ENCODE peak calls at places on chromosomes 3 and 15, in ten cellular contexts. J, H, Q, E, L, Y, C, W, A and T are unnamed samples.

GRCh38 chr3:54830658-54831057 is 97.2 kb downstream of the LRTM1 start:
- DNase-seq in J (no peak), H (peak), Q (peak), E (no peak), L (peak), Y (no peak), C (no peak), W (no peak), A (no peak), T (no peak)

GRCh38 chr15:64566629-64567427 is 106.5 kb downstream of the ZNF609 start:
- DNase-seq in J (no peak), H (no peak), Q (no peak), E (no peak), L (no peak), Y (no peak), C (no peak), W (no peak), A (no peak), T (no peak)

GRCh38 chr3:64353256-64353655 is 128.0 kb upstream of the PRICKLE2 start:
- DNase-seq in J (no peak), H (no peak), Q (no peak), E (no peak), L (no peak), Y (peak), C (no peak), W (peak), A (no peak), T (no peak)

GRCh38 chr15:65330934-65331645 is 26.6 kb downstream of the RNU5B-1 start:
- DNase-seq in J (no peak), H (no peak), Q (no peak), E (no peak), L (no peak), Y (no peak), C (no peak), W (no peak), A (no peak), T (no peak)

GRCh38 chr15:80875568-80875967 is 96.4 kb downstream of the CEMIP start:
- DNase-seq in J (no peak), H (no peak), Q (no peak), E (no peak), L (no peak), Y (no peak), C (no peak), W (no peak), A (no peak), T (peak)

GRCh38 chr3:45617430-45618080 is 23.0 kb downstream of the LIMD1 start:
- DNase-seq in J (no peak), H (no peak), Q (no peak), E (no peak), L (no peak), Y (no peak), C (no peak), W (no peak), A (no peak), T (no peak)

GRCh38 chr3:134374791-134375541 is 719 bp upstream of the AMOTL2 start:
- DNase-seq in J (no peak), H (peak), Q (peak), E (no peak), L (no peak), Y (peak), C (no peak), W (no peak), A (peak), T (peak)

GRCh38 chr3:107629556-107629955 is 106.8 kb downstream of the BBX start:
- DNase-seq in J (no peak), H (no peak), Q (no peak), E (no peak), L (no peak), Y (no peak), C (no peak), W (no peak), A (no peak), T (no peak)

GRCh38 chr3:38586546-38587520 is 62.7 kb downstream of the SCN5A start:
- DNase-seq in J (no peak), H (no peak), Q (no peak), E (no peak), L (no peak), Y (no peak), C (no peak), W (no peak), A (no peak), T (no peak)

GRCh38 chr3:53938645-53939044 is 47.0 kb upstream of the SELENOK start:
- DNase-seq in J (peak), H (no peak), Q (peak), E (peak), L (peak), Y (peak), C (no peak), W (peak), A (peak), T (no peak)

GRCh38 chr3:185961675-185962232 is 23.9 kb upstream of the TRA2B start:
- DNase-seq in J (no peak), H (no peak), Q (no peak), E (no peak), L (no peak), Y (no peak), C (no peak), W (no peak), A (no peak), T (no peak)

GRCh38 chr3:185024966-185025365 is 127.9 kb downstream of the C3orf70 start:
- DNase-seq in J (no peak), H (no peak), Q (no peak), E (no peak), L (no peak), Y (no peak), C (no peak), W (no peak), A (no peak), T (no peak)

GRCh38 chr3:11803977-11804903 is 42.4 kb downstream of the TAMM41 start:
- DNase-seq in J (no peak), H (no peak), Q (peak), E (no peak), L (peak), Y (peak), C (no peak), W (peak), A (peak), T (no peak)

GRCh38 chr3:185896565-185896964 is 41.2 kb downstream of the TRA2B start:
- DNase-seq in J (no peak), H (no peak), Q (no peak), E (no peak), L (no peak), Y (no peak), C (no peak), W (no peak), A (no peak), T (no peak)

GRCh38 chr3:10373686-10374261 is 52.9 kb upstream of the SEC13 start:
- DNase-seq in J (no peak), H (no peak), Q (peak), E (no peak), L (no peak), Y (peak), C (no peak), W (no peak), A (no peak), T (no peak)

GRCh38 chr15:31272558-31273257 is 53.9 kb upstream of the KLF13 start:
- DNase-seq in J (no peak), H (no peak), Q (no peak), E (no peak), L (peak), Y (no peak), C (no peak), W (no peak), A (no peak), T (no peak)

GRCh38 chr3:14630404-14631100 is 21.0 kb upstream of the CCDC174 start:
- DNase-seq in J (no peak), H (no peak), Q (no peak), E (no peak), L (no peak), Y (no peak), C (no peak), W (no peak), A (no peak), T (no peak)

GRCh38 chr3:176286456-176287115 is 910.7 kb downstream of the TBL1XR1 start:
- DNase-seq in J (no peak), H (no peak), Q (no peak), E (no peak), L (no peak), Y (no peak), C (no peak), W (no peak), A (no peak), T (no peak)

GRCh38 chr15:55784284-55784683 is 41.3 kb upstream of the PRTG start:
- DNase-seq in J (no peak), H (no peak), Q (no peak), E (no peak), L (no peak), Y (no peak), C (no peak), W (no peak), A (no peak), T (no peak)

GRCh38 chr15:65076486-65077290 is at the start of gene KBTBD13:
- DNase-seq in J (no peak), H (no peak), Q (no peak), E (no peak), L (no peak), Y (no peak), C (no peak), W (no peak), A (no peak), T (no peak)

GRCh38 chr15:65952425-65953053 is 83.2 kb downstream of the RAB11A start:
- DNase-seq in J (no peak), H (peak), Q (peak), E (no peak), L (no peak), Y (peak), C (no peak), W (no peak), A (no peak), T (peak)

GRCh38 chr3:150035400-150035799 is 64.7 kb upstream of the PFN2 start:
- DNase-seq in J (no peak), H (no peak), Q (no peak), E (no peak), L (no peak), Y (no peak), C (no peak), W (no peak), A (no peak), T (no peak)

GRCh38 chr3:146640955-146641867 is 36.1 kb upstream of the PLSCR5 start:
- DNase-seq in J (peak), H (no peak), Q (peak), E (no peak), L (peak), Y (peak), C (no peak), W (peak), A (peak), T (no peak)

GRCh38 chr15:48358681-48359152 is 27.5 kb downstream of the DUT start:
- DNase-seq in J (no peak), H (no peak), Q (peak), E (no peak), L (no peak), Y (no peak), C (no peak), W (no peak), A (no peak), T (no peak)

GRCh38 chr3:41198526-41198925 is 779 bp upstream of the CTNNB1 start:
- DNase-seq in J (peak), H (no peak), Q (no peak), E (no peak), L (no peak), Y (no peak), C (no peak), W (no peak), A (peak), T (peak)

GRCh38 chr3:27729748-27730611 is 7.9 kb upstream of the EOMES start:
- DNase-seq in J (no peak), H (no peak), Q (no peak), E (no peak), L (no peak), Y (no peak), C (no peak), W (no peak), A (no peak), T (no peak)

GRCh38 chr3:58171126-58171525 is 39.6 kb downstream of the DNASE1L3 start:
- DNase-seq in J (no peak), H (no peak), Q (no peak), E (no peak), L (no peak), Y (no peak), C (no peak), W (no peak), A (no peak), T (no peak)

GRCh38 chr15:33524274-33524673 is 213.5 kb downstream of the RYR3 start:
- DNase-seq in J (no peak), H (no peak), Q (no peak), E (no peak), L (no peak), Y (no peak), C (no peak), W (no peak), A (no peak), T (no peak)

GRCh38 chr3:162270059-162270458 is 773.5 kb downstream of the OTOL1 start:
- DNase-seq in J (no peak), H (no peak), Q (no peak), E (no peak), L (no peak), Y (no peak), C (no peak), W (no peak), A (no peak), T (no peak)

GRCh38 chr3:108862865-108863798 is 40.5 kb downstream of the TRAT1 start:
- DNase-seq in J (no peak), H (no peak), Q (peak), E (no peak), L (no peak), Y (peak), C (no peak), W (peak), A (no peak), T (no peak)

GRCh38 chr3:177177670-177178295 is 19.5 kb downstream of the TBL1XR1 start:
- DNase-seq in J (no peak), H (no peak), Q (no peak), E (no peak), L (no peak), Y (peak), C (no peak), W (no peak), A (no peak), T (no peak)

GRCh38 chr15:60172147-60172546 is 168.0 kb downstream of the FOXB1 start:
- DNase-seq in J (no peak), H (no peak), Q (peak), E (no peak), L (no peak), Y (peak), C (no peak), W (no peak), A (no peak), T (no peak)

GRCh38 chr15:31452595-31453557 is 126.2 kb downstream of the KLF13 start:
- DNase-seq in J (no peak), H (no peak), Q (no peak), E (no peak), L (no peak), Y (no peak), C (no peak), W (no peak), A (no peak), T (no peak)

GRCh38 chr15:29128671-29129070 is 141.0 kb downstream of the NSMCE3 start:
- DNase-seq in J (no peak), H (no peak), Q (no peak), E (no peak), L (no peak), Y (no peak), C (no peak), W (no peak), A (no peak), T (no peak)

GRCh38 chr3:18137958-18138357 is 287.2 kb downstream of the SATB1 start:
- DNase-seq in J (no peak), H (no peak), Q (no peak), E (no peak), L (no peak), Y (no peak), C (no peak), W (no peak), A (no peak), T (no peak)

GRCh38 chr3:42684632-42685362 is 540 bp upstream of the KLHL40 start:
- DNase-seq in J (no peak), H (no peak), Q (no peak), E (no peak), L (no peak), Y (no peak), C (no peak), W (no peak), A (no peak), T (peak)

GRCh38 chr3:30604566-30604965 is 1.8 kb upstream of the TGFBR2 start:
- DNase-seq in J (peak), H (no peak), Q (no peak), E (no peak), L (no peak), Y (no peak), C (no peak), W (no peak), A (no peak), T (no peak)